ENCODE peak calls at places on chromosomes 12 and 14, in seven cellular contexts. One of them, this sample, is unnamed.

GRCh38 chr12:133233006-133233405 is 2.7 kb downstream of the ANHX start:
- DNase-seq in heart right ventricle: no peak
- DNase-seq in lower leg skin: peak; percentile 59
- DNase-seq in astrocyte of the cerebellum: no peak
- DNase-seq in colonic mucosa: no peak
- DNase-seq in fibroblast of lung: no peak
- DNase-seq in dorsolateral prefrontal cortex: no peak
- DNase-seq in this sample: no peak

GRCh38 chr12:50505386-50505827 is 622 bp downstream of the DIP2B start:
- DNase-seq in lower leg skin: no peak
- DNase-seq in heart right ventricle: peak; percentile 18
- DNase-seq in colonic mucosa: peak; percentile 51
- DNase-seq in dorsolateral prefrontal cortex: peak; percentile 56
- DNase-seq in fibroblast of lung: peak; percentile 10
- DNase-seq in astrocyte of the cerebellum: no peak
- DNase-seq in this sample: peak; percentile 25

GRCh38 chr14:72559227-72559626 is 334.7 kb downstream of the DPF3 start:
- DNase-seq in fibroblast of lung: peak; percentile 75
- DNase-seq in heart right ventricle: no peak
- DNase-seq in lower leg skin: no peak
- DNase-seq in dorsolateral prefrontal cortex: no peak
- DNase-seq in colonic mucosa: no peak
- DNase-seq in astrocyte of the cerebellum: no peak
- DNase-seq in this sample: no peak

GRCh38 chr12:130413909-130414308 is 76.2 kb downstream of the PIWIL1 start:
- DNase-seq in colonic mucosa: no peak
- DNase-seq in fibroblast of lung: no peak
- DNase-seq in astrocyte of the cerebellum: no peak
- DNase-seq in lower leg skin: peak; percentile 48
- DNase-seq in heart right ventricle: no peak
- DNase-seq in dorsolateral prefrontal cortex: no peak
- DNase-seq in this sample: no peak

GRCh38 chr12:46303039-46303666 is 34.3 kb upstream of the SLC38A1 start:
- DNase-seq in heart right ventricle: peak; percentile 21
- DNase-seq in dorsolateral prefrontal cortex: no peak
- DNase-seq in colonic mucosa: peak; percentile 53
- DNase-seq in lower leg skin: no peak
- DNase-seq in fibroblast of lung: peak; percentile 20
- DNase-seq in astrocyte of the cerebellum: peak; percentile 9
- DNase-seq in this sample: no peak

GRCh38 chr14:90575781-90576180 is 179.0 kb downstream of the CALM1 start:
- DNase-seq in colonic mucosa: no peak
- DNase-seq in dorsolateral prefrontal cortex: no peak
- DNase-seq in lower leg skin: no peak
- DNase-seq in fibroblast of lung: no peak
- DNase-seq in heart right ventricle: no peak
- DNase-seq in astrocyte of the cerebellum: no peak
- DNase-seq in this sample: no peak

GRCh38 chr12:95859344-95859816 is 628 bp downstream of the SNRPF start:
- DNase-seq in heart right ventricle: no peak
- DNase-seq in dorsolateral prefrontal cortex: no peak
- DNase-seq in colonic mucosa: no peak
- DNase-seq in astrocyte of the cerebellum: no peak
- DNase-seq in fibroblast of lung: peak; percentile 48
- DNase-seq in lower leg skin: no peak
- DNase-seq in this sample: no peak

GRCh38 chr14:55160989-55161388 is 30.4 kb downstream of the DLGAP5 start:
- DNase-seq in colonic mucosa: no peak
- DNase-seq in lower leg skin: no peak
- DNase-seq in dorsolateral prefrontal cortex: no peak
- DNase-seq in fibroblast of lung: peak; percentile 42
- DNase-seq in astrocyte of the cerebellum: peak; percentile 39
- DNase-seq in heart right ventricle: no peak
- DNase-seq in this sample: no peak

GRCh38 chr14:23365353-23366162 is 586 bp upstream of the EFS start:
- DNase-seq in lower leg skin: peak; percentile 91
- DNase-seq in fibroblast of lung: peak; percentile 29
- DNase-seq in heart right ventricle: no peak
- DNase-seq in astrocyte of the cerebellum: no peak
- DNase-seq in dorsolateral prefrontal cortex: no peak
- DNase-seq in colonic mucosa: no peak
- DNase-seq in this sample: no peak

GRCh38 chr12:47133981-47134380 is 54.2 kb upstream of the AMIGO2 start:
- DNase-seq in astrocyte of the cerebellum: no peak
- DNase-seq in lower leg skin: no peak
- DNase-seq in fibroblast of lung: no peak
- DNase-seq in dorsolateral prefrontal cortex: no peak
- DNase-seq in heart right ventricle: no peak
- DNase-seq in colonic mucosa: no peak
- DNase-seq in this sample: no peak

GRCh38 chr14:21686468-21686867 is 12.8 kb upstream of the OR4E1 start:
- DNase-seq in colonic mucosa: no peak
- DNase-seq in fibroblast of lung: no peak
- DNase-seq in astrocyte of the cerebellum: no peak
- DNase-seq in heart right ventricle: no peak
- DNase-seq in dorsolateral prefrontal cortex: no peak
- DNase-seq in lower leg skin: no peak
- DNase-seq in this sample: no peak

DNA sequence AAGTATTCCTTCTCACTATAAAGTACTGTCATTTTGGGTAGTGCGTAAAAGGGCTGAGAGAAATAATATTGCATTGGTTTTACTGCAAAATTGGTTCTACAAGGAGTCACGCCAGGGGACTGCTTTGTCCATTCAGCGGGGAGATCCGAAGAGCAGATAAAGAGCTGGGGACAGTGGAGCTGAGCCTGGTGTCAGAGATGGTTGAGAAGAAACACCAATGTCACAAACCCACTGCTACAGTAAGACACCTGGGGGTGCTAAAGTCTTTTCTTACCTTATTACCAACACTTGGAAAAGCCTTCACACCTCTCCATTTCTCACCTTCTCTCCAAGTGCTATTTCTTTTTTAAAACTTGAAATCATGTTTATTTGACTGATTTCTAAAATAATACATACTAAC is 14.1 kb downstream of the IL31 start:
- DNase-seq in colonic mucosa: no peak
- DNase-seq in lower leg skin: no peak
- DNase-seq in fibroblast of lung: no peak
- DNase-seq in astrocyte of the cerebellum: no peak
- DNase-seq in heart right ventricle: no peak
- DNase-seq in dorsolateral prefrontal cortex: no peak
- DNase-seq in this sample: no peak
- TF ChIP-seq CTCF in colonic mucosa: no peak
- TF ChIP-seq CTCF in lower leg skin: no peak
- TF ChIP-seq CTCF in fibroblast of lung: no peak
- TF ChIP-seq CTCF in astrocyte of the cerebellum: no peak
- TF ChIP-seq CTCF in heart right ventricle: no peak
- TF ChIP-seq CTCF in dorsolateral prefrontal cortex: no peak
- TF ChIP-seq CTCF in this sample: no peak

GRCh38 chr14:26917086-26917485 is 319.3 kb upstream of the NOVA1 start:
- DNase-seq in heart right ventricle: peak; percentile 16
- DNase-seq in dorsolateral prefrontal cortex: no peak
- DNase-seq in fibroblast of lung: peak; percentile 28
- DNase-seq in astrocyte of the cerebellum: peak; percentile 15
- DNase-seq in lower leg skin: no peak
- DNase-seq in colonic mucosa: no peak
- DNase-seq in this sample: no peak
- TF ChIP-seq CTCF in heart right ventricle: peak; percentile 36
- TF ChIP-seq CTCF in dorsolateral prefrontal cortex: no peak
- TF ChIP-seq CTCF in fibroblast of lung: peak; percentile 36
- TF ChIP-seq CTCF in astrocyte of the cerebellum: peak; percentile 38
- TF ChIP-seq CTCF in lower leg skin: no peak
- TF ChIP-seq CTCF in colonic mucosa: peak; percentile 22
- TF ChIP-seq CTCF in this sample: peak; percentile 14

DNA sequence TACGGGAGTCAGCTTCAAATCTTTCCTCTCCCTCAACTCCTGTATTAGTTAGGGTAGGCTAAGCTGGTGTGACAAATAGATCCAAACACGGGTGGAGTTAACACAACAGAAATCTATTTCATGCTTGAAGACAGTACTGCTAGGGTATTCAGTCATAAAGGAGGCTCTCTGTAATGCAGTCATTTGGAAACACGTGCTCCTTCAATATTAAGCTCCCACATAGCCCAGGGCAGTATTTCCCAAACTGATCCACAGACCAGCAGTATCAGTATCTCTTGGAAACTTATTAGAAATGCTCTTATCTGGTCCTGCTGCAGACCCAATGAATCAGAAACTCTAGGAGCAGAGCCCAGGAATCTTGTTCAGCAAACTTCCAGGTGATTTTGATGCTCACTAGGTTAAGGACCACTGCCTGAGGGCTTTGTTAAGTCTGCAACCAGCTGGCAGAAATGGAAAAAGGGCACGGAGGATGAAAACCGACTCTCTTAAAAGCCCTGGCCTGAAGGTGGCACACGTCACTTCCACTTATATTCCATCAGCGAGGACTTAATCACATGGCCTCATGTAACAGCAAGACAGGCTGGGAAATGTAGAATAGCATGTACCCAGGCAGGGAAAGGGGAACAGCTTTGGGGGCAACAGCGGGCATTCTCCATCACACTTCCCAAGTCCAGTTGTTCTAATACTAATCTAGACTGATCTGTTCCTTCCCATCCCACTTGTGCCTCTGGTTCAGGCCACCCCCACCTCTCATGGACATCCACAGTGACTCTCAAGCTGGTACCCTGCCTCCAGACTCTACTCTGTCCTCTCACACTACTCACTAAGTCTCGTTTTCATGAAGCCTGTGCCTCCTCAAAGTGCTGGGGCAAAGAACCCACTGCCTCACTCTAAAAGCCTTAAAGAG is 38.2 kb upstream of the RIC8B start:
- DNase-seq in astrocyte of the cerebellum: no peak
- DNase-seq in fibroblast of lung: no peak
- DNase-seq in dorsolateral prefrontal cortex: no peak
- DNase-seq in heart right ventricle: no peak
- DNase-seq in colonic mucosa: no peak
- DNase-seq in lower leg skin: peak; percentile 40
- DNase-seq in this sample: no peak
- TF ChIP-seq CTCF in astrocyte of the cerebellum: no peak
- TF ChIP-seq CTCF in fibroblast of lung: no peak
- TF ChIP-seq CTCF in dorsolateral prefrontal cortex: no peak
- TF ChIP-seq CTCF in heart right ventricle: no peak
- TF ChIP-seq CTCF in colonic mucosa: no peak
- TF ChIP-seq CTCF in lower leg skin: no peak
- TF ChIP-seq CTCF in this sample: no peak

GRCh38 chr12:3644103-3644502 is 108.8 kb downstream of the CRACR2A start:
- DNase-seq in astrocyte of the cerebellum: no peak
- DNase-seq in dorsolateral prefrontal cortex: no peak
- DNase-seq in heart right ventricle: no peak
- DNase-seq in colonic mucosa: no peak
- DNase-seq in lower leg skin: no peak
- DNase-seq in fibroblast of lung: no peak
- DNase-seq in this sample: no peak
- TF ChIP-seq CTCF in astrocyte of the cerebellum: no peak
- TF ChIP-seq CTCF in dorsolateral prefrontal cortex: peak; percentile 19
- TF ChIP-seq CTCF in heart right ventricle: no peak
- TF ChIP-seq CTCF in colonic mucosa: no peak
- TF ChIP-seq CTCF in lower leg skin: no peak
- TF ChIP-seq CTCF in fibroblast of lung: no peak
- TF ChIP-seq CTCF in this sample: no peak

GRCh38 chr14:101669629-101670028 is 91.9 kb upstream of the PPP2R5C start:
- DNase-seq in dorsolateral prefrontal cortex: no peak
- DNase-seq in astrocyte of the cerebellum: no peak
- DNase-seq in fibroblast of lung: no peak
- DNase-seq in lower leg skin: no peak
- DNase-seq in heart right ventricle: no peak
- DNase-seq in colonic mucosa: no peak
- DNase-seq in this sample: no peak

GRCh38 chr14:101666264-101666663 is 95.2 kb upstream of the PPP2R5C start:
- DNase-seq in fibroblast of lung: no peak
- DNase-seq in heart right ventricle: no peak
- DNase-seq in lower leg skin: no peak
- DNase-seq in astrocyte of the cerebellum: no peak
- DNase-seq in colonic mucosa: no peak
- DNase-seq in dorsolateral prefrontal cortex: no peak
- DNase-seq in this sample: no peak

GRCh38 chr14:101665478-101666078 is 95.9 kb upstream of the PPP2R5C start:
- DNase-seq in heart right ventricle: no peak
- DNase-seq in lower leg skin: no peak
- DNase-seq in fibroblast of lung: peak; percentile 43
- DNase-seq in colonic mucosa: peak; percentile 46
- DNase-seq in astrocyte of the cerebellum: peak; percentile 26
- DNase-seq in dorsolateral prefrontal cortex: peak; percentile 55
- DNase-seq in this sample: peak; percentile 43
- TF ChIP-seq CTCF in heart right ventricle: peak; percentile 37
- TF ChIP-seq CTCF in lower leg skin: no peak
- TF ChIP-seq CTCF in fibroblast of lung: peak; percentile 39
- TF ChIP-seq CTCF in colonic mucosa: peak; percentile 42
- TF ChIP-seq CTCF in astrocyte of the cerebellum: peak; percentile 59
- TF ChIP-seq CTCF in dorsolateral prefrontal cortex: peak; percentile 41
- TF ChIP-seq CTCF in this sample: peak; percentile 40

DNA sequence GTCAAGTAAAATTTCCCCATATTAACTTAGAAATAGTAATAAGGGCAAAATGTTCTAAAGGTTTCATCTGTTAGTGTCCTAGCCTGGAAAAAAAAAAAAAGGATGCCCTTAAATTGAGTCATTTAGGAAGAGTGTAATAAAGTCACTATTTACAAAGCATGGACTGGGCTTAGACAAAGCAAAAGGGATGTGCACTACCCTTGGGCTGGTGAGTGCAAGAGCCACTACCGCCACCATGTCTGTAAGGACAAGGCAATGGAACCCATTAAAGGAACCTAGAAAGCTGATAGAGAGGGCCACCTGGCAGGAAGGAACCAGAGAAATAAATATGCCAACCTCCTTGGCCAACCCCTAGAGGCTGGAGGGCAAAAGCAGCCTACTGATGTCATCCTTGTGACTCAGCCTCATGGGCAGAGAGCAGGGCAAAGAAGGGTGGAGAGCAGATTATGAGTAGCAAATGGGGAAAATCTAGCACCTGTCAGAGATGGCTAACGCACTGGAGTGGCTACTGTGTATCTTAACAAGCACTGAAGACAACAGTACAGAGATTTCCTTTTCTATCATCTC is 59.5 kb upstream of the FUT8 start:
- DNase-seq in heart right ventricle: no peak
- DNase-seq in dorsolateral prefrontal cortex: no peak
- DNase-seq in astrocyte of the cerebellum: no peak
- DNase-seq in colonic mucosa: peak; percentile 50
- DNase-seq in fibroblast of lung: no peak
- DNase-seq in lower leg skin: peak; percentile 75
- DNase-seq in this sample: no peak
- TF ChIP-seq CTCF in heart right ventricle: no peak
- TF ChIP-seq CTCF in dorsolateral prefrontal cortex: no peak
- TF ChIP-seq CTCF in astrocyte of the cerebellum: no peak
- TF ChIP-seq CTCF in colonic mucosa: no peak
- TF ChIP-seq CTCF in fibroblast of lung: no peak
- TF ChIP-seq CTCF in lower leg skin: no peak
- TF ChIP-seq CTCF in this sample: no peak

GRCh38 chr14:74400328-74400727 is 25.7 kb downstream of the SYNDIG1L start:
- DNase-seq in lower leg skin: peak; percentile 75
- DNase-seq in fibroblast of lung: no peak
- DNase-seq in dorsolateral prefrontal cortex: no peak
- DNase-seq in heart right ventricle: no peak
- DNase-seq in colonic mucosa: no peak
- DNase-seq in astrocyte of the cerebellum: no peak
- DNase-seq in this sample: no peak
- TF ChIP-seq CTCF in lower leg skin: no peak
- TF ChIP-seq CTCF in fibroblast of lung: peak; percentile 11
- TF ChIP-seq CTCF in dorsolateral prefrontal cortex: no peak
- TF ChIP-seq CTCF in heart right ventricle: no peak
- TF ChIP-seq CTCF in colonic mucosa: no peak
- TF ChIP-seq CTCF in astrocyte of the cerebellum: peak; percentile 8
- TF ChIP-seq CTCF in this sample: no peak

This sample was measured in uterus.